ENCODE peak calls at places on chromosomes 1 and 21, in four cellular contexts. W, V, F and D are unnamed samples.
A peak's percentile ranks its signal among the peaks of the same experiment; 100 is the strongest.

GRCh38 chr1:114093624-114094302 is 59.9 kb downstream of the SYT6 start:
- DNase-seq in F (no peak), V (no peak), W (peak; percentile 51), D (no peak)

GRCh38 chr1:64982134-64982533 is 15.8 kb upstream of the JAK1 start:
- DNase-seq in W (no peak), F (no peak), V (no peak), D (no peak)

GRCh38 chr1:230109871-230110667 is 43.0 kb downstream of the GALNT2 start:
- DNase-seq in V (no peak), W (no peak), F (no peak), D (no peak)

GRCh38 chr1:85275701-85276289 is 637 bp downstream of the BCL10 start:
- DNase-seq in V (no peak), F (no peak), W (no peak), D (no peak)

GRCh38 chr1:60970081-60970509 is 112.3 kb upstream of the NFIA start:
- DNase-seq in V (no peak), W (no peak), F (no peak), D (no peak)

GRCh38 chr1:236830560-236830959 is 35.5 kb downstream of the MTR start:
- DNase-seq in W (no peak), V (no peak), F (peak; percentile 67), D (peak; percentile 18)

GRCh38 chr1:117367769-117368059 is 465 bp downstream of the MAN1A2 start:
- DNase-seq in V (no peak), W (no peak), F (no peak), D (no peak)

GRCh38 chr1:36874271-36875017 is 159.9 kb downstream of the GRIK3 start:
- DNase-seq in F (no peak), V (peak; percentile 53), W (no peak), D (no peak)

GRCh38 chr1:230596306-230596705 is 46.0 kb upstream of the COG2 start:
- DNase-seq in F (no peak), V (no peak), W (no peak), D (no peak)

GRCh38 chr1:190172636-190173410 is 304.8 kb downstream of the BRINP3 start:
- DNase-seq in V (no peak), W (no peak), F (no peak), D (no peak)

GRCh38 chr1:203629509-203630082 is 3.0 kb downstream of the ATP2B4 start:
- DNase-seq in W (no peak), F (peak; percentile 89), V (peak; percentile 85), D (peak; percentile 78)

GRCh38 chr1:64836792-64837191 is 91.9 kb downstream of the RAVER2 start:
- DNase-seq in V (no peak), W (no peak), F (no peak), D (no peak)

GRCh38 chr1:230857077-230857476 is 11.2 kb downstream of the C1orf198 start:
- DNase-seq in F (no peak), V (peak; percentile 81), W (no peak), D (no peak)

GRCh38 chr1:15969321-15969880 is 6.5 kb downstream of the ZBTB17 start:
- DNase-seq in W (no peak), V (peak; percentile 40), F (no peak), D (no peak)

GRCh38 chr21:43194303-43195130 is 25.7 kb downstream of the CRYAA start:
- DNase-seq in F (peak; percentile 42), W (peak; percentile 4), V (peak; percentile 55), D (no peak)

GRCh38 chr1:44811714-44812151 is 3.4 kb downstream of the BTBD19 start:
- DNase-seq in W (no peak), V (peak; percentile 78), F (peak; percentile 61), D (no peak)

GRCh38 chr1:48873944-48874343 is 97.3 kb upstream of the BEND5 start:
- DNase-seq in V (no peak), F (no peak), W (no peak), D (no peak)

GRCh38 chr1:185046639-185047038 is 1.3 kb downstream of the RNF2 start:
- DNase-seq in F (no peak), V (no peak), W (no peak), D (no peak)

GRCh38 chr1:46133946-46134345 is 1.5 kb upstream of the PIK3R3 start:
- DNase-seq in V (no peak), W (no peak), F (no peak), D (no peak)

GRCh38 chr21:35051287-35051818 is 2.3 kb upstream of the RUNX1 start:
- DNase-seq in W (peak; percentile 20), V (peak; percentile 88), F (peak; percentile 91), D (peak; percentile 94)

GRCh38 chr1:108585343-108585742 is 25.4 kb downstream of the EEIG2 start:
- DNase-seq in W (no peak), F (no peak), V (no peak), D (no peak)

GRCh38 chr1:212588137-212588510 is 20.4 kb upstream of the ATF3 start:
- DNase-seq in F (no peak), W (no peak), V (no peak), D (no peak)

GRCh38 chr1:230375795-230376194 is 50.3 kb downstream of the PGBD5 start:
- DNase-seq in W (no peak), F (no peak), V (no peak), D (no peak)

GRCh38 chr1:85998105-85998504 is 158.5 kb downstream of the COL24A1 start:
- DNase-seq in W (no peak), F (no peak), V (no peak), D (no peak)

GRCh38 chr1:2800664-2801045 is 838 bp downstream of the TTC34 start:
- DNase-seq in V (no peak), F (peak; percentile 44), W (no peak), D (peak; percentile 9)

GRCh38 chr1:200242379-200243041 is 167.3 kb downstream of the ZNF281 start:
- DNase-seq in V (no peak), W (no peak), F (no peak), D (no peak)

GRCh38 chr1:53254011-53254640 is 15.8 kb upstream of the MAGOH start:
- DNase-seq in W (no peak), F (no peak), V (no peak), D (no peak)

GRCh38 chr21:14591882-14592281 is 45.8 kb upstream of the SAMSN1 start:
- DNase-seq in V (peak; percentile 66), F (no peak), W (no peak), D (peak; percentile 11)

GRCh38 chr1:108646265-108646660 is 14.6 kb downstream of the HENMT1 start:
- DNase-seq in F (no peak), W (no peak), V (no peak), D (no peak)

GRCh38 chr1:32318127-32318869 is 17.7 kb downstream of the MARCKSL1 start:
- DNase-seq in W (no peak), V (no peak), F (no peak), D (no peak)

GRCh38 chr1:32321712-32322291 is 14.2 kb downstream of the MARCKSL1 start:
- DNase-seq in V (no peak), W (no peak), F (no peak), D (no peak)

GRCh38 chr1:32311709-32312393 is 20.0 kb downstream of the HDAC1 start:
- DNase-seq in F (no peak), V (no peak), W (no peak), D (no peak)

GRCh38 chr1:32316906-32317282 is 19.1 kb downstream of the MARCKSL1 start:
- DNase-seq in W (no peak), V (no peak), F (no peak), D (no peak)
- TF ChIP-seq CTCF in W (no peak), V (no peak), F (no peak), D (no peak)

DNA sequence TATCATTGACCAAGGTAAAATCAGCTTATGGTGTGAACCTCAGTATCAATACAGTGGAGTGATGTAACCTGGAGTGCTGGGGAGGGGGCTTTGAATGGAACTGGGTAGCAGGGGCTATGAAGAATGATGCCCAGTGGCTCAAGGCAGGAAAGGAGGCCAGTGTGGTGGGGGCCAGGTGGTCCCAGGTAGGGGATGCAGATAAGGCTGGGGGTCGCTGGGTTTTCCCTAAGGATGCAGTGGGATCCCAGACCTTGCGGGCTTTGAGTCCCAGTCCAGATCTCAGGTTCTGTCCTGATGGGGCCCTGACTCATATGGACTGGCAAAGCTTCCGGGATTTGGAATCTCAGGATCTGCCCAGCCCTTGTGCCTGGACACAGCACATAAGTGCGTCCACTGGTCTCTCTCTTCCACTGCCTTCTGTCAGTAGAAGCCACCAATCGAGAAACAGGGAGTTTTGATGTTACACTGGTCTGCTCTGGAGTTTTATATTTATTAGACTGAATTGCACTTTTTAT is 52.0 kb downstream of the S100B start:
- DNase-seq in W (no peak), V (no peak), F (no peak), D (no peak)
- H3K4me3 ChIP-seq in W (no peak overlapping the region), V (no peak overlapping the region), F (no peak overlapping the region), D (no peak overlapping the region)

DNA sequence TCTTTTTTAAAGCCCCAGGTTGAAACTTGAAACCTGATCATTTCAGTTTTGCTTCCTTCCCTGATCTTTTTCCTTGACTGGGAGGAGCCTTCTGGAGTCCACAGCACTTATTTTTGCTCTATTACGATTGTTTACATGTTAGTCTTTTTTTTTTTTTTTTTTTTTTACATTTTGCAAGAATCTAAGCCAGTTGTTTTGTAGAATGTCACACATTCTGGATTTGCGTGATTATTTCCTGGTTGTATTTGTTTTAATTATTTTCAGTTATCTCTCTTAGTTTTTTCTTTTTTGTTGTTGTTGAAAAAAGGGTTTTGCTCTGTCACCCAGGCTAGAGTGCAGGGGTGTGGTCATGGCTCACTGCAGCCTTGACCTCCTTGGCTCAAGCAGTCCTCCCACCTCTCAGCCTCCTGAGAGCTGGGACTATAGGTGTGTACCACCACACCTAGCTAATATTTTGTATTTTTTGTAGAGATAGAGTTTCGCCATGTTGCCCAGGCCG is 32.8 kb downstream of the OSBPL9 start:
- DNase-seq in V (no peak), F (no peak), W (no peak), D (no peak)
- H3K4me1 ChIP-seq in V (no peaks in the 10 kb centered on the region), F (peaks cover 46% of the 10 kb centered on the region), W (no peaks in the 10 kb centered on the region), D (peaks cover 83% of the 10 kb centered on the region)

GRCh38 chr1:234914606-234915290 is 213.9 kb downstream of the TOMM20 start:
- DNase-seq in W (no peak), V (peak; percentile 49), F (no peak), D (no peak)
- TF ChIP-seq CTCF in W (no peak), V (no peak), F (no peak), D (no peak)

GRCh38 chr1:40393173-40393572 is 19.6 kb downstream of the SMAP2 start:
- DNase-seq in F (no peak), V (no peak), W (no peak), D (no peak)
- H3K4me3 ChIP-seq in F (no peak overlapping the region), V (no peak overlapping the region), W (no peak overlapping the region), D (no peak overlapping the region)

GRCh38 chr21:38312822-38313221 is 56.0 kb downstream of the KCNJ15 start:
- DNase-seq in F (no peak), W (no peak), V (no peak), D (no peak)
- H3K4me1 ChIP-seq in F (peaks cover 17% of the 10 kb centered on the region), W (no peaks in the 10 kb centered on the region), V (no peaks in the 10 kb centered on the region), D (no peaks in the 10 kb centered on the region)

GRCh38 chr1:101238041-101238515 is 1.3 kb downstream of the S1PR1 start:
- DNase-seq in W (no peak), V (no peak), F (no peak), D (no peak)

GRCh38 chr1:101236546-101237228 is at the start of gene S1PR1:
- DNase-seq in F (peak; percentile 92), V (peak; percentile 84), W (peak; percentile 30), D (peak; percentile 67)

GRCh38 chr1:101238681-101239094 is 1.9 kb downstream of the S1PR1 start:
- DNase-seq in V (peak; percentile 95), F (peak; percentile 93), W (peak; percentile 63), D (peak; percentile 88)

GRCh38 chr1:101235696-101236545 is 898 bp upstream of the S1PR1 start:
- DNase-seq in F (peak; percentile 69), W (peak; percentile 28), V (peak; percentile 70), D (peak; percentile 22)

GRCh38 chr1:101237229-101237837 is 514 bp downstream of the S1PR1 start:
- DNase-seq in F (no peak), W (no peak), V (no peak), D (no peak)
- TF ChIP-seq CTCF in F (no peak), W (no peak), V (no peak), D (no peak)